ENCODE peak calls at places on chromosome 4, in four cellular contexts. G is NAMALWA, D is AG09309, B is HT-29. I is an unnamed sample.

GRCh38 chr4:25538430-25538829 is 117.2 kb upstream of the SLC34A2 start:
- DNase-seq in D (no peak), G (no peak), B (no peak), I (no peak)

GRCh38 chr4:82517043-82517442 is 44.7 kb downstream of the TMEM150C start:
- DNase-seq in B (no peak), D (no peak), G (no peak), I (no peak)

GRCh38 chr4:103645991-103646390 is 73.8 kb downstream of the TACR3 start:
- DNase-seq in D (no peak), G (no peak), B (peak; percentile 41), I (no peak)

GRCh38 chr4:24594887-24595286 is 10.5 kb upstream of the DHX15 start:
- DNase-seq in D (no peak), B (peak; percentile 43), G (no peak), I (no peak)

GRCh38 chr4:5127556-5127955 is 76.3 kb downstream of the STK32B start:
- DNase-seq in D (no peak), G (no peak), B (no peak), I (no peak)

GRCh38 chr4:24809376-24809775 is 14.0 kb downstream of the SOD3 start:
- DNase-seq in G (peak; percentile 22), B (peak; percentile 15), D (no peak), I (no peak)

GRCh38 chr4:153755186-153755585 is 4.6 kb downstream of the RNF175 start:
- DNase-seq in D (no peak), B (no peak), G (no peak), I (no peak)

GRCh38 chr4:67580577-67580976 is 22.1 kb downstream of the STAP1 start:
- DNase-seq in D (no peak), B (no peak), G (no peak), I (no peak)

GRCh38 chr4:47543331-47543730 is 58.3 kb downstream of the ATP10D start:
- DNase-seq in D (no peak), G (no peak), B (no peak), I (no peak)

GRCh38 chr4:163681208-163681821 is 186.8 kb downstream of the TMA16 start:
- DNase-seq in B (peak; percentile 41), G (peak; percentile 72), D (no peak), I (no peak)

GRCh38 chr4:113979973-113980615 is 647 bp upstream of the ARSJ start:
- DNase-seq in G (no peak), B (peak; percentile 36), D (no peak), I (no peak)

GRCh38 chr4:172648471-172648870 is 520.1 kb upstream of the GALNT7 start:
- DNase-seq in B (no peak), D (no peak), G (no peak), I (no peak)

GRCh38 chr4:792729-793108 is 33.2 kb downstream of the CPLX1 start:
- DNase-seq in B (no peak), D (no peak), G (peak; percentile 86), I (peak; percentile 29)

GRCh38 chr4:174107749-174108354 is 175.6 kb downstream of the FBXO8 start:
- DNase-seq in B (no peak), D (no peak), G (no peak), I (no peak)

GRCh38 chr4:80112236-80112635 is 39.2 kb upstream of the ANTXR2 start:
- DNase-seq in D (peak; percentile 37), G (no peak), B (no peak), I (no peak)

GRCh38 chr4:80171251-80171650 is 26.1 kb upstream of the PRDM8 start:
- DNase-seq in B (no peak), G (no peak), D (peak; percentile 66), I (no peak)

GRCh38 chr4:57102050-57102564 is 8.1 kb downstream of the IGFBP7 start:
- DNase-seq in D (no peak), B (no peak), G (no peak), I (no peak)

GRCh38 chr4:926538-926937 is 5.6 kb downstream of the GAK start:
- DNase-seq in D (no peak), G (peak; percentile 64), B (peak; percentile 61), I (no peak)

GRCh38 chr4:105306820-105307219 is 160.1 kb downstream of the TET2 start:
- DNase-seq in G (no peak), B (no peak), D (no peak), I (no peak)

GRCh38 chr4:87985887-87986200 is 10.3 kb downstream of the SPP1 start:
- DNase-seq in G (no peak), D (no peak), B (no peak), I (no peak)

GRCh38 chr4:2968381-2968780 is 5.0 kb downstream of the GRK4 start:
- DNase-seq in G (no peak), D (no peak), B (no peak), I (no peak)

GRCh38 chr4:155632314-155632713 is 34.3 kb upstream of the GUCY1A1 start:
- DNase-seq in B (no peak), G (no peak), D (no peak), I (no peak)

GRCh38 chr4:87718221-87718620 is 68.1 kb downstream of the DMP1 start:
- DNase-seq in B (no peak), D (no peak), G (no peak), I (no peak)

I was measured in stimulated activated CD4-positive, alpha-beta T cell treated with anti-CD3 and anti-CD28 coated beads, TNF-alpha, amount 100 ng/mL, for 24 hours.